ENCODE peak calls at places on chromosomes 13 and 19, in six cellular contexts. X is NCI-H2227 treated with DMSO at 0.1 percent for 48 hours; B is T-helper 1 cell; U is hypothalamus; A is HTR-8/SVneo; T is stimulated activated CD4-positive, alpha-beta T cell treated with anti-CD3 and anti-CD28 coated beads, Interleukin-15, amount 100 ng/mL, for 1 hour. Z is an unnamed sample.

GRCh38 chr19:19606021-19606420 is 12.5 kb downstream of the PBX4 start:
- DNase-seq in T (peak), U (no peak), X (no peak), A (no peak), B (peak), Z (no peak)

GRCh38 chr19:33096005-33096404 is 15.0 kb downstream of the GPATCH1 start:
- DNase-seq in X (no peak), T (no peak), B (no peak), A (no peak), U (no peak), Z (no peak)

GRCh38 chr19:1284979-1285736 is 515 bp upstream of the EFNA2 start:
- DNase-seq in U (no peak), T (no peak), A (no peak), X (no peak), B (no peak), Z (no peak)

GRCh38 chr19:7783991-7784421 is 21.0 kb downstream of the CLEC4M start:
- DNase-seq in B (no peak), A (peak), T (no peak), X (no peak), U (no peak), Z (no peak)

GRCh38 chr13:59360108-59360507 is 803.6 kb downstream of the DIAPH3 start:
- DNase-seq in B (no peak), X (no peak), T (no peak), U (no peak), A (no peak), Z (no peak)

GRCh38 chr13:49279885-49280284 is 32.2 kb downstream of the CDADC1 start:
- DNase-seq in B (no peak), U (no peak), T (no peak), X (no peak), A (no peak), Z (no peak)

GRCh38 chr13:42574011-42574410 is at the start of gene TNFSF11:
- DNase-seq in U (no peak), X (no peak), T (no peak), B (no peak), A (no peak), Z (no peak)

GRCh38 chr19:17510220-17510993 is 1.0 kb upstream of the PGLS start:
- DNase-seq in U (no peak), A (no peak), X (no peak), T (no peak), B (no peak), Z (no peak)

GRCh38 chr19:17246681-17247425 is 1.1 kb upstream of the NR2F6 start:
- DNase-seq in A (no peak), T (no peak), U (no peak), X (no peak), B (no peak), Z (no peak)

GRCh38 chr13:111398196-111398595 is 77.8 kb downstream of the TEX29 start:
- DNase-seq in U (no peak), X (no peak), A (no peak), B (no peak), T (no peak), Z (no peak)

GRCh38 chr19:31625056-31625455 is 275.8 kb upstream of the TSHZ3 start:
- DNase-seq in X (no peak), U (no peak), A (no peak), T (no peak), B (no peak), Z (no peak)

GRCh38 chr13:45479661-45480060 is 14.9 kb downstream of the COG3 start:
- DNase-seq in U (no peak), T (no peak), A (no peak), B (no peak), X (no peak), Z (no peak)

GRCh38 chr13:79874396-79875360 is 393.7 kb downstream of the NDFIP2 start:
- DNase-seq in X (peak), A (no peak), B (no peak), T (no peak), U (no peak), Z (no peak)

GRCh38 chr13:66501187-66501586 is 728.9 kb downstream of the PCDH9 start:
- DNase-seq in B (no peak), X (no peak), U (no peak), T (no peak), A (no peak), Z (no peak)

GRCh38 chr13:36385471-36385870 is 39.3 kb upstream of the SPART start:
- DNase-seq in B (no peak), X (no peak), U (no peak), A (no peak), T (no peak), Z (no peak)

GRCh38 chr19:4380254-4380727 is 20.1 kb downstream of the SH3GL1 start:
- DNase-seq in X (no peak), U (no peak), B (peak), T (peak), A (no peak), Z (no peak)

GRCh38 chr13:35729926-35730627 is 253.6 kb upstream of the MAB21L1 start:
- DNase-seq in A (no peak), U (no peak), B (no peak), T (no peak), X (no peak), Z (no peak)

GRCh38 chr13:70623260-70623659 is 515.0 kb upstream of the KLHL1 start:
- DNase-seq in A (no peak), T (no peak), U (no peak), X (no peak), B (no peak), Z (no peak)

GRCh38 chr19:18503971-18504885 is 17.6 kb downstream of the ELL start:
- DNase-seq in A (no peak), B (no peak), X (no peak), T (no peak), U (no peak), Z (no peak)

GRCh38 chr13:25371608-25372274 is at the start of gene ATP8A2:
- DNase-seq in U (no peak), B (no peak), T (no peak), X (peak), A (no peak), Z (no peak)

GRCh38 chr19:11130824-11131455 is 24.6 kb downstream of the SPC24 start:
- DNase-seq in A (peak), T (peak), U (no peak), X (peak), B (peak), Z (no peak)

GRCh38 chr13:77028202-77028601 is 1.2 kb upstream of the FBXL3 start:
- DNase-seq in A (no peak), U (no peak), X (peak), T (no peak), B (no peak), Z (no peak)

GRCh38 chr19:1041835-1042685 is 2.2 kb downstream of the ABCA7 start:
- DNase-seq in B (no peak), U (no peak), X (no peak), A (no peak), T (no peak), Z (no peak)

GRCh38 chr19:47350599-47350998 is 1.5 kb downstream of the DHX34 start:
- DNase-seq in A (no peak), T (no peak), X (no peak), B (no peak), U (no peak), Z (no peak)